ENCODE peak calls at places on chromosome 6, in six cellular contexts. S is HT1080; F is NCI-H69; G is HTR-8/SVneo; P is BJ; K is stimulated activated CD4-positive, alpha-beta T cell treated with anti-CD3 and anti-CD28 coated beads, Interleukin-15, amount 100 ng/mL, for 1 hour. A is an unnamed sample.

GRCh38 chr6:5234869-5235268 is 25.9 kb downstream of the LYRM4 start:
- DNase-seq in S (no peak), F (no peak), G (no peak), P (no peak), K (no peak), A (no peak)

GRCh38 chr6:24223131-24223715 is 97.2 kb downstream of the NRSN1 start:
- DNase-seq in S (no peak), F (peak), G (no peak), P (no peak), K (no peak), A (no peak)

GRCh38 chr6:22157233-22157632 is 139.6 kb downstream of the PRL start:
- DNase-seq in S (no peak), F (no peak), G (no peak), P (no peak), K (no peak), A (no peak)

GRCh38 chr6:51339728-51340127 is 521.1 kb downstream of the TFAP2B start:
- DNase-seq in S (no peak), F (peak), G (no peak), P (no peak), K (no peak), A (no peak)

GRCh38 chr6:46715106-46715505 is 20.1 kb downstream of the PLA2G7 start:
- DNase-seq in S (peak), F (no peak), G (no peak), P (no peak), K (no peak), A (no peak)

GRCh38 chr6:137881522-137881886 is 14.4 kb downstream of the TNFAIP3 start:
- DNase-seq in S (no peak), F (no peak), G (no peak), P (no peak), K (no peak), A (no peak)

GRCh38 chr6:159066479-159066878 is 21.7 kb upstream of the TAGAP start:
- DNase-seq in S (no peak), F (no peak), G (no peak), P (no peak), K (no peak), A (no peak)

GRCh38 chr6:15062311-15063252 is 183.3 kb upstream of the JARID2 start:
- DNase-seq in S (peak), F (peak), G (peak), P (no peak), K (no peak), A (no peak)

GRCh38 chr6:129895692-129896091 is 34.6 kb upstream of the TMEM244 start:
- DNase-seq in S (no peak), F (no peak), G (no peak), P (no peak), K (no peak), A (no peak)

GRCh38 chr6:33417127-33417902 is 592 bp downstream of the CUTA start:
- DNase-seq in S (peak), F (peak), G (no peak), P (peak), K (no peak), A (no peak)

GRCh38 chr6:15017251-15017650 is 228.6 kb upstream of the JARID2 start:
- DNase-seq in S (no peak), F (no peak), G (no peak), P (no peak), K (no peak), A (no peak)

GRCh38 chr6:31270788-31271640 is 878 bp downstream of the HLA-C start:
- DNase-seq in S (no peak), F (peak), G (peak), P (no peak), K (peak), A (no peak)

GRCh38 chr6:2134559-2134958 is 110.8 kb downstream of the GMDS start:
- DNase-seq in S (no peak), F (no peak), G (no peak), P (no peak), K (no peak), A (no peak)

GRCh38 chr6:157655139-157655538 is 167.9 kb upstream of the SNX9 start:
- DNase-seq in S (no peak), F (no peak), G (no peak), P (no peak), K (no peak), A (no peak)

GRCh38 chr6:118280210-118280609 is 267.9 kb upstream of the PLN start:
- DNase-seq in S (peak), F (no peak), G (no peak), P (no peak), K (no peak), A (no peak)

GRCh38 chr6:51045548-51045947 is 226.9 kb downstream of the TFAP2B start:
- DNase-seq in S (no peak), F (peak), G (no peak), P (no peak), K (no peak), A (no peak)

GRCh38 chr6:152981989-152982767 is 663 bp downstream of the FBXO5 start:
- DNase-seq in S (no peak), F (peak), G (no peak), P (no peak), K (no peak), A (no peak)

GRCh38 chr6:119626884-119627619 is 277.5 kb upstream of the MAN1A1 start:
- DNase-seq in S (no peak), F (no peak), G (no peak), P (no peak), K (no peak), A (no peak)

GRCh38 chr6:48986803-48987202 is 476.2 kb downstream of the MMUT start:
- DNase-seq in S (no peak), F (peak), G (no peak), P (no peak), K (no peak), A (no peak)

GRCh38 chr6:142187209-142187608 is 40.1 kb downstream of the VTA1 start:
- DNase-seq in S (peak), F (peak), G (peak), P (no peak), K (no peak), A (no peak)

GRCh38 chr6:78867370-78868040 is at the start of gene IRAK1BP1:
- DNase-seq in S (peak), F (peak), G (peak), P (peak), K (peak), A (peak)

GRCh38 chr6:69026243-69026642 is 391.2 kb downstream of the ADGRB3 start:
- DNase-seq in S (peak), F (no peak), G (no peak), P (no peak), K (no peak), A (no peak)

GRCh38 chr6:105992315-105992961 is 93.7 kb upstream of the PRDM1 start:
- DNase-seq in S (peak), F (peak), G (peak), P (peak), K (peak), A (no peak)

GRCh38 chr6:6220718-6221117 is 99.7 kb downstream of the F13A1 start:
- DNase-seq in S (no peak), F (no peak), G (no peak), P (no peak), K (no peak), A (no peak)

GRCh38 chr6:12751694-12752304 is 35.2 kb downstream of the PHACTR1 start:
- DNase-seq in S (peak), F (no peak), G (peak), P (no peak), K (peak), A (no peak)

GRCh38 chr6:165766457-165766856 is 103.4 kb upstream of the PDE10A start:
- DNase-seq in S (peak), F (no peak), G (peak), P (no peak), K (no peak), A (no peak)